ENCODE peak calls at places on chromosome 3, in seven cellular contexts. N, L, G, U, W, S and E are unnamed samples.

GRCh38 chr3:129597792-129598381 is 8.6 kb downstream of the PLXND1 start:
- DNase-seq in L (no peak), W (no peak), U (no peak), N (no peak), G (no peak), S (no peak), E (no peak)

GRCh38 chr3:193297421-193297820 is 56.4 kb downstream of the PLAAT1 start:
- DNase-seq in L (no peak), S (no peak), W (no peak), U (no peak), G (no peak), N (no peak), E (peak; percentile 78)

GRCh38 chr3:31010491-31010890 is 116.0 kb upstream of the GADL1 start:
- DNase-seq in W (no peak), N (no peak), S (peak; percentile 18), U (no peak), L (no peak), G (no peak), E (peak; percentile 29)

GRCh38 chr3:37785718-37786117 is 76.0 kb upstream of the CTDSPL start:
- DNase-seq in N (no peak), W (no peak), G (no peak), S (no peak), L (no peak), U (no peak), E (no peak)

GRCh38 chr3:172261053-172261452 is 187.2 kb downstream of the GHSR start:
- DNase-seq in L (no peak), W (no peak), G (no peak), U (no peak), S (no peak), N (no peak), E (peak; percentile 24)

GRCh38 chr3:70861855-70862254 is 549.4 kb upstream of the MDFIC2 start:
- DNase-seq in S (peak; percentile 76), U (no peak), L (no peak), N (no peak), W (no peak), G (peak; percentile 44), E (peak; percentile 51)

GRCh38 chr3:108208831-108209230 is 13.4 kb downstream of the IFT57 start:
- DNase-seq in U (no peak), L (no peak), W (no peak), G (no peak), N (no peak), S (no peak), E (peak; percentile 45)

GRCh38 chr3:159191454-159191853 is 389.6 kb downstream of the MFSD1 start:
- DNase-seq in W (no peak), U (no peak), L (no peak), N (no peak), G (no peak), S (no peak), E (no peak)

GRCh38 chr3:102530443-102531195 is 95.8 kb downstream of the ZPLD1 start:
- DNase-seq in U (peak; percentile 16), N (no peak), S (peak; percentile 2), L (no peak), G (no peak), W (no peak), E (peak; percentile 86)

GRCh38 chr3:133330542-133330941 is 69.3 kb upstream of the BFSP2 start:
- DNase-seq in G (no peak), W (no peak), N (no peak), L (no peak), U (no peak), S (no peak), E (no peak)

GRCh38 chr3:86990171-86990733 is 697 bp downstream of the VGLL3 start:
- DNase-seq in W (no peak), N (peak; percentile 26), L (no peak), G (peak; percentile 56), U (peak; percentile 84), S (no peak), E (peak; percentile 84)

GRCh38 chr3:8546609-8547008 is 45.0 kb downstream of the LMCD1 start:
- DNase-seq in L (no peak), G (no peak), N (no peak), W (no peak), U (no peak), S (no peak), E (no peak)

GRCh38 chr3:161163297-161163696 is 57.8 kb upstream of the NMD3 start:
- DNase-seq in U (peak; percentile 20), S (peak; percentile 80), N (no peak), L (no peak), W (no peak), G (no peak), E (peak; percentile 95)

GRCh38 chr3:101720851-101721649 is 3.4 kb upstream of the CEP97 start:
- DNase-seq in S (no peak), U (no peak), N (no peak), L (no peak), G (no peak), W (no peak), E (peak; percentile 82)

GRCh38 chr3:182327196-182327681 is 466.1 kb upstream of the ATP11B start:
- DNase-seq in S (peak; percentile 16), G (no peak), N (no peak), W (no peak), U (no peak), L (no peak), E (peak; percentile 34)

GRCh38 chr3:22284559-22284958 is 533.5 kb upstream of the ZNF385D start:
- DNase-seq in U (no peak), G (no peak), W (no peak), L (no peak), N (no peak), S (peak; percentile 10), E (peak; percentile 9)

GRCh38 chr3:138474163-138474562 is 39.7 kb downstream of the ESYT3 start:
- DNase-seq in S (no peak), W (no peak), L (no peak), N (no peak), U (no peak), G (no peak), E (no peak)

GRCh38 chr3:140006331-140006730 is 71.3 kb downstream of the CLSTN2 start:
- DNase-seq in S (no peak), W (no peak), N (no peak), G (no peak), L (no peak), U (no peak), E (no peak)

GRCh38 chr3:6878731-6879130 is 17.8 kb downstream of the GRM7 start:
- DNase-seq in L (no peak), S (no peak), G (no peak), U (no peak), N (no peak), W (no peak), E (no peak)

GRCh38 chr3:18370672-18371071 is 54.5 kb downstream of the SATB1 start:
- DNase-seq in S (no peak), G (no peak), N (no peak), U (no peak), W (no peak), L (no peak), E (no peak)

GRCh38 chr3:107208100-107208499 is 169.1 kb upstream of the CCDC54 start:
- DNase-seq in U (peak; percentile 77), W (no peak), S (peak; percentile 99), L (no peak), N (no peak), G (peak; percentile 72), E (peak; percentile 66)

GRCh38 chr3:141372656-141373055 is 4.4 kb downstream of the ZBTB38 start:
- DNase-seq in L (no peak), S (no peak), N (no peak), U (no peak), G (no peak), W (no peak), E (no peak)

GRCh38 chr3:42970976-42971772 is 7.9 kb upstream of the GASK1A start:
- DNase-seq in W (no peak), L (no peak), N (no peak), G (no peak), U (no peak), S (no peak), E (no peak)

GRCh38 chr3:112653881-112654300 is 12.9 kb upstream of the CCDC80 start:
- DNase-seq in G (peak; percentile 52), W (peak; percentile 45), N (peak; percentile 69), L (no peak), S (no peak), U (no peak), E (peak; percentile 79)

GRCh38 chr3:149390772-149391212 is 13.3 kb upstream of the TM4SF1 start:
- DNase-seq in L (no peak), G (no peak), W (no peak), S (no peak), N (no peak), U (no peak), E (peak; percentile 94)

GRCh38 chr3:64216706-64217105 is 8.6 kb downstream of the PRICKLE2 start:
- DNase-seq in U (peak; percentile 23), G (peak; percentile 45), W (no peak), L (no peak), S (no peak), N (no peak), E (peak; percentile 92)

GRCh38 chr3:154571827-154572226 is 141.8 kb upstream of the GPR149 start:
- DNase-seq in S (no peak), U (no peak), L (no peak), N (no peak), W (no peak), G (no peak), E (no peak)

GRCh38 chr3:30893678-30894325 is 659 bp downstream of the GADL1 start:
- DNase-seq in W (no peak), G (no peak), S (no peak), N (no peak), U (no peak), L (no peak), E (no peak)

GRCh38 chr3:116165190-116165589 is 280.1 kb downstream of the LSAMP start:
- DNase-seq in S (no peak), L (no peak), N (no peak), G (no peak), W (no peak), U (no peak), E (no peak)

GRCh38 chr3:47152578-47152977 is 11.3 kb downstream of the SETD2 start:
- DNase-seq in W (no peak), G (no peak), S (no peak), N (no peak), U (no peak), L (no peak), E (no peak)

GRCh38 chr3:106191913-106192312 is 323.1 kb upstream of the CBLB start:
- DNase-seq in N (no peak), L (no peak), G (no peak), W (no peak), S (no peak), U (no peak), E (no peak)

GRCh38 chr3:148008591-148008990 is 599.4 kb downstream of the ZIC1 start:
- DNase-seq in S (no peak), G (no peak), L (no peak), W (no peak), N (no peak), U (no peak), E (no peak)

GRCh38 chr3:24477090-24477656 is 17.5 kb downstream of the THRB start:
- DNase-seq in L (no peak), G (no peak), S (no peak), W (no peak), U (no peak), N (no peak), E (no peak)

GRCh38 chr3:180036092-180036677 is 552 bp downstream of the PEX5L start:
- DNase-seq in W (no peak), S (no peak), L (no peak), U (no peak), G (no peak), N (no peak), E (no peak)